ENCODE peak calls at places on chromosomes 13 and 19, in eight cellular contexts. One of them, this sample, is unnamed.

GRCh38 chr19:4343056-4343844 is at the start of gene MPND:
- DNase-seq in coronary artery: peak
- DNase-seq in osteoblast: peak
- DNase-seq in stomach: peak
- DNase-seq in A549: peak
- DNase-seq in neural progenitor cell: peak
- DNase-seq in breast epithelium: peak
- DNase-seq in astrocyte: peak
- DNase-seq in this sample: peak

GRCh38 chr19:704447-704741 is 4.3 kb upstream of the PALM start:
- DNase-seq in osteoblast: peak
- DNase-seq in coronary artery: no peak
- DNase-seq in neural progenitor cell: no peak
- DNase-seq in stomach: no peak
- DNase-seq in breast epithelium: no peak
- DNase-seq in astrocyte: no peak
- DNase-seq in A549: no peak
- DNase-seq in this sample: no peak

GRCh38 chr13:30718661-30719520 is 16.5 kb upstream of the ALOX5AP start:
- DNase-seq in breast epithelium: no peak
- DNase-seq in neural progenitor cell: no peak
- DNase-seq in stomach: no peak
- DNase-seq in osteoblast: peak
- DNase-seq in coronary artery: peak
- DNase-seq in astrocyte: peak
- DNase-seq in A549: peak
- DNase-seq in this sample: no peak

GRCh38 chr13:49791214-49791752 is 1.2 kb downstream of the KPNA3 start:
- DNase-seq in breast epithelium: no peak
- DNase-seq in coronary artery: no peak
- DNase-seq in A549: peak
- DNase-seq in neural progenitor cell: peak
- DNase-seq in osteoblast: no peak
- DNase-seq in stomach: no peak
- DNase-seq in astrocyte: peak
- DNase-seq in this sample: no peak

GRCh38 chr19:28878862-28879566 is 333.9 kb downstream of the UQCRFS1 start:
- DNase-seq in stomach: peak
- DNase-seq in osteoblast: peak
- DNase-seq in breast epithelium: peak
- DNase-seq in astrocyte: peak
- DNase-seq in A549: peak
- DNase-seq in neural progenitor cell: peak
- DNase-seq in coronary artery: no peak
- DNase-seq in this sample: peak

GRCh38 chr19:45641274-45642105 is 2.3 kb upstream of the EML2 start:
- DNase-seq in breast epithelium: peak
- DNase-seq in coronary artery: peak
- DNase-seq in stomach: peak
- DNase-seq in astrocyte: peak
- DNase-seq in osteoblast: peak
- DNase-seq in neural progenitor cell: peak
- DNase-seq in A549: peak
- DNase-seq in this sample: peak

GRCh38 chr13:48155850-48156249 is 60.9 kb upstream of the MED4 start:
- DNase-seq in coronary artery: no peak
- DNase-seq in osteoblast: no peak
- DNase-seq in stomach: no peak
- DNase-seq in neural progenitor cell: no peak
- DNase-seq in A549: peak
- DNase-seq in breast epithelium: no peak
- DNase-seq in astrocyte: peak
- DNase-seq in this sample: no peak

GRCh38 chr13:103539265-103539664 is 473.0 kb upstream of the SLC10A2 start:
- DNase-seq in coronary artery: no peak
- DNase-seq in A549: no peak
- DNase-seq in stomach: no peak
- DNase-seq in breast epithelium: no peak
- DNase-seq in osteoblast: no peak
- DNase-seq in astrocyte: no peak
- DNase-seq in neural progenitor cell: peak
- DNase-seq in this sample: peak

GRCh38 chr19:4390862-4391693 is 9.3 kb downstream of the SH3GL1 start:
- DNase-seq in osteoblast: peak
- DNase-seq in neural progenitor cell: no peak
- DNase-seq in A549: no peak
- DNase-seq in stomach: no peak
- DNase-seq in breast epithelium: no peak
- DNase-seq in coronary artery: no peak
- DNase-seq in astrocyte: no peak
- DNase-seq in this sample: peak

GRCh38 chr13:94494021-94494420 is 14.5 kb upstream of the DCT start:
- DNase-seq in breast epithelium: no peak
- DNase-seq in astrocyte: no peak
- DNase-seq in A549: no peak
- DNase-seq in osteoblast: no peak
- DNase-seq in stomach: no peak
- DNase-seq in neural progenitor cell: no peak
- DNase-seq in coronary artery: no peak
- DNase-seq in this sample: no peak

GRCh38 chr13:86185636-86186035 is 386.4 kb upstream of the SLITRK6 start:
- DNase-seq in astrocyte: no peak
- DNase-seq in coronary artery: no peak
- DNase-seq in neural progenitor cell: peak
- DNase-seq in breast epithelium: no peak
- DNase-seq in osteoblast: no peak
- DNase-seq in stomach: no peak
- DNase-seq in A549: no peak
- DNase-seq in this sample: peak

GRCh38 chr13:75797256-75797655 is 161.1 kb downstream of the LMO7 start:
- DNase-seq in osteoblast: no peak
- DNase-seq in coronary artery: no peak
- DNase-seq in stomach: no peak
- DNase-seq in neural progenitor cell: no peak
- DNase-seq in astrocyte: no peak
- DNase-seq in breast epithelium: no peak
- DNase-seq in A549: no peak
- DNase-seq in this sample: no peak

GRCh38 chr13:64332048-64332447 is 2898.1 kb downstream of the PCDH9 start:
- DNase-seq in A549: no peak
- DNase-seq in astrocyte: peak
- DNase-seq in stomach: no peak
- DNase-seq in breast epithelium: no peak
- DNase-seq in neural progenitor cell: no peak
- DNase-seq in osteoblast: no peak
- DNase-seq in coronary artery: no peak
- DNase-seq in this sample: no peak

GRCh38 chr13:33757713-33758112 is 60.2 kb upstream of the RFC3 start:
- DNase-seq in A549: no peak
- DNase-seq in neural progenitor cell: no peak
- DNase-seq in breast epithelium: no peak
- DNase-seq in osteoblast: no peak
- DNase-seq in stomach: no peak
- DNase-seq in coronary artery: no peak
- DNase-seq in astrocyte: no peak
- DNase-seq in this sample: no peak

GRCh38 chr19:52206481-52206880 is 16.6 kb downstream of the PPP2R1A start:
- DNase-seq in neural progenitor cell: no peak
- DNase-seq in osteoblast: no peak
- DNase-seq in stomach: no peak
- DNase-seq in A549: no peak
- DNase-seq in astrocyte: no peak
- DNase-seq in coronary artery: no peak
- DNase-seq in breast epithelium: no peak
- DNase-seq in this sample: no peak

GRCh38 chr13:29903524-29903923 is 53.1 kb upstream of the UBL3 start:
- DNase-seq in astrocyte: no peak
- DNase-seq in stomach: no peak
- DNase-seq in neural progenitor cell: no peak
- DNase-seq in A549: no peak
- DNase-seq in breast epithelium: no peak
- DNase-seq in osteoblast: no peak
- DNase-seq in coronary artery: no peak
- DNase-seq in this sample: no peak

GRCh38 chr19:49165865-49166301 is 8.3 kb downstream of the TRPM4 start:
- DNase-seq in astrocyte: no peak
- DNase-seq in neural progenitor cell: no peak
- DNase-seq in stomach: no peak
- DNase-seq in breast epithelium: no peak
- DNase-seq in A549: no peak
- DNase-seq in osteoblast: no peak
- DNase-seq in coronary artery: no peak
- DNase-seq in this sample: no peak

GRCh38 chr13:91313103-91313502 is 34.4 kb upstream of the MIR17HG start:
- DNase-seq in osteoblast: no peak
- DNase-seq in stomach: no peak
- DNase-seq in neural progenitor cell: peak
- DNase-seq in A549: peak
- DNase-seq in breast epithelium: no peak
- DNase-seq in astrocyte: no peak
- DNase-seq in coronary artery: no peak
- DNase-seq in this sample: no peak

DNA sequence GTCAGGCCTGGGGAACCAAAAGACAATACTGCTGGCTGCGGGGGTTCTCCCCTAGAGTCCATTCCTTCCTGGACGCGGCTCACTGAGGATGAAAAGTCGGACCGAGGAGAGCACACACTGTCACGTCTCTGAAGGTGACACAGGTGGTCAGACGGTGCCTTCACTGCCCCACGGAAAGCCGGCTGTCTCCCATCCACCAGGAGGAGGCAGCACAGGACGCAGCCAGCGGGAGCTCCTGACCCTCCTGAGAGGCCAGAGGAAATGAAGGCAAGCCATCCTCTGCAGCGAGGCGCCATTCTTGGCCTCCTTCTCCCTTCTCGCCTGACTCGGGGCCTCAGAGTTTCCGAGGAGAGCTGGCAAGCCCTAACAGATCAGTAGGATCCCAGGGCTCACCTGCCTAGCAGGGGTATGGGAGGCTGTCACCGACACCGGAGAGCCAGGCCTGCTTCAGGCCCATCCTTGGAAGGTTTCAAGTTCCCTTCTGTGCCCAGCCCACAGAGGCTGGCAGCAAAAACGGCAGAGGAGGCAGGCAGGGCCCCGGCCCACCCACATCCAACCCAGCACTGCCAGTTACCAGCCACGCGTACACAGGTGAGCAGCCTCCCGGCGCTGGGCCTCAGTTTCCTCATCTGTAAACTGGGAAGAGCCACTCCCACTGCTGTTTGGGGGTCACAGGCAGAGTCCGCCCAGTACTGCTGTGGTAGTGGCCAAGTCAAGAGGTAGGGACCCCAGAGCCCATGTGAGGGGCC is 4.5 kb downstream of the REXO1 start:
- DNase-seq in stomach: no peak
- DNase-seq in osteoblast: no peak
- DNase-seq in neural progenitor cell: peak
- DNase-seq in A549: no peak
- DNase-seq in breast epithelium: no peak
- DNase-seq in astrocyte: no peak
- DNase-seq in coronary artery: no peak
- DNase-seq in this sample: no peak
- H3K27ac ChIP-seq in stomach: no peak
- H3K27ac ChIP-seq in osteoblast: no peak
- H3K27ac ChIP-seq in neural progenitor cell: no peak
- H3K27ac ChIP-seq in A549: no peak
- H3K27ac ChIP-seq in breast epithelium: peak
- H3K27ac ChIP-seq in astrocyte: no peak
- H3K27ac ChIP-seq in coronary artery: no peak
- H3K27ac ChIP-seq in this sample: no peak

GRCh38 chr19:5563008-5563431 is 4.7 kb downstream of the TINCR start:
- DNase-seq in neural progenitor cell: no peak
- DNase-seq in stomach: no peak
- DNase-seq in astrocyte: no peak
- DNase-seq in breast epithelium: no peak
- DNase-seq in coronary artery: no peak
- DNase-seq in osteoblast: peak
- DNase-seq in A549: peak
- DNase-seq in this sample: no peak
- TF ChIP-seq CTCF in neural progenitor cell: peak
- TF ChIP-seq CTCF in stomach: no peak
- TF ChIP-seq CTCF in astrocyte: no peak
- TF ChIP-seq CTCF in breast epithelium: no peak
- TF ChIP-seq CTCF in coronary artery: no peak
- TF ChIP-seq CTCF in osteoblast: no peak
- TF ChIP-seq CTCF in A549: no peak
- TF ChIP-seq CTCF in this sample: no peak

DNA sequence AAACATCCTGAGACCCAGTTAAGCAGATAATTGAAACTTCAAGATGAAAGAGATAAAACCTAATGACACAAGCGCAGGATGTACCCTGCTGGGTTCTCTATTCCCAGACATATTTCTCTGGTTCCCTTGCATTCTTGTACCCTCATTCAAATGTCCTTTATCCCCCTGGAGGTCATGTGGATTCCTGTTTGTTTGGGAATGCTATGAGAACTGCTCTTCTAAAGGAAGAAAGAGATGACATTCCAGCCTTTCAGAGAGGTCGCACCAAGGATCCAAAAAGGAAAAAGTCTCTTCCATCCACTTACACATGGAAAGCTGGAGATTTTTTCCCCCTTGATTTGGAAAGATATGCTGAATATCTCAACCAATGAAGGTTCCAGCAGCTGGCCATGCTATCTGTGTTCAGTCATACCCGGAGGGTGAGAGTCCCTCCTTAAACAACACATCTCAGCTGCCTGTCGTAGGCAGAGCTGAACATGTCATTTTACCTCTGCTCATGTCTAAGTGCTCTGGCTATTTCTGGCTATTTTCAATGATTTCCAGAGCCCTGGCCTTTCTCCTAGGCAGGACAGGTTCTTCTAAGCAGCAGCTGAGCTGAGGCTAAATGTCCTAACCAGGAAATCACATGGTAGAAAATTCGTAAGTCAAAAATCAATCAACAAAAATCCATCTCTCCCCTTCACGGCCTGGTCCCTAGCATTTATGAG is 52.5 kb downstream of the C13orf42 start:
- DNase-seq in A549: no peak
- DNase-seq in astrocyte: no peak
- DNase-seq in osteoblast: no peak
- DNase-seq in neural progenitor cell: peak
- DNase-seq in coronary artery: no peak
- DNase-seq in stomach: no peak
- DNase-seq in breast epithelium: no peak
- DNase-seq in this sample: no peak
- H3K27ac ChIP-seq in A549: no peak
- H3K27ac ChIP-seq in astrocyte: no peak
- H3K27ac ChIP-seq in osteoblast: no peak
- H3K27ac ChIP-seq in neural progenitor cell: peak
- H3K27ac ChIP-seq in coronary artery: no peak
- H3K27ac ChIP-seq in stomach: no peak
- H3K27ac ChIP-seq in breast epithelium: no peak
- H3K27ac ChIP-seq in this sample: no peak

DNA sequence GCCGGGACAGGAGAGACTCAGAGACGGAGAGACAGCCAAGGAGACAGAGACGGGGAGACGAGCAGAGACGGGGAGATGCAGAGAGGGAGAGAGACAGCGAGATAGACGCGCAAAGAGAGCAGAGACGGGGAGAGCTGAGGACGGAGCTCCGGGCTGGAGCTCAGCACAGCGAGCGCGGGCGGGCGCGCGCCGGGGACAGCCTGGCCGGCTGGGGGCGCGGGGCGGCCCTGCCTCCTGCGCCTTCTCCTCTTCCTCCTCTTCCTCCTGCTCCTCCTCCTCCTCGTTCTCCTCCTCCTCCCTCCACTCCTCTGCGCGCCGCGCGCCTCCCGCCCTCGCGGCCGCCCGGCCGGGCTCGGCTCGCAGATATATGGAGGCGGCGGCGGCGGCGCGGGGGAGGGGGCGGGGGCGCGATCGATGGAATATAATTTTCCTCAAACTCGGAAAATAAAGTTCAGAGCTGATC is at the start of gene ERFL:
- DNase-seq in A549: no peak
- DNase-seq in neural progenitor cell: peak
- DNase-seq in stomach: no peak
- DNase-seq in astrocyte: no peak
- DNase-seq in coronary artery: no peak
- DNase-seq in osteoblast: peak
- DNase-seq in breast epithelium: no peak
- DNase-seq in this sample: no peak
- TF ChIP-seq CTCF in A549: peak
- TF ChIP-seq CTCF in neural progenitor cell: no peak
- TF ChIP-seq CTCF in stomach: no peak
- TF ChIP-seq CTCF in astrocyte: no peak
- TF ChIP-seq CTCF in coronary artery: no peak
- TF ChIP-seq CTCF in osteoblast: no peak
- TF ChIP-seq CTCF in breast epithelium: no peak
- TF ChIP-seq CTCF in this sample: no peak

This sample was measured in right lobe of liver.